ENCODE peak calls at places on chromosomes 2 and 18, in four cellular contexts. M is Peyer's patch, A is IMR-90, U is endothelial cell. J is an unnamed sample.

GRCh38 chr2:161651547-161651946 is 27.3 kb downstream of the SLC4A10 start:
- DNase-seq in A (no peak), M (peak), U (no peak), J (no peak)

GRCh38 chr2:240435457-240435954 is at the start of gene GPC1:
- DNase-seq in A (peak), U (peak), M (peak), J (peak)

GRCh38 chr2:26178746-26179436 is 6.0 kb downstream of the GAREM2 start:
- DNase-seq in A (no peak), U (no peak), M (peak), J (no peak)

GRCh38 chr2:236712304-236712703 is 142.7 kb downstream of the ACKR3 start:
- DNase-seq in U (no peak), A (peak), M (no peak), J (no peak)

GRCh38 chr2:115739574-115739973 is 1297.1 kb downstream of the DPP10 start:
- DNase-seq in A (no peak), U (peak), M (no peak), J (no peak)

GRCh38 chr2:240998706-240999000 is 235 bp downstream of the SNED1 start:
- DNase-seq in U (no peak), M (no peak), A (no peak), J (no peak)

GRCh38 chr2:69565431-69565839 is 78.1 kb downstream of the AAK1 start:
- DNase-seq in M (peak), A (no peak), U (peak), J (peak)

GRCh38 chr2:98569197-98569793 is 39.0 kb downstream of the COA5 start:
- DNase-seq in M (peak), U (peak), A (no peak), J (peak)

GRCh38 chr2:151437630-151438029 is 27.9 kb downstream of the RIF1 start:
- DNase-seq in M (no peak), A (peak), U (no peak), J (no peak)

GRCh38 chr2:1614564-1614963 is 129.8 kb downstream of the PXDN start:
- DNase-seq in M (peak), U (no peak), A (no peak), J (no peak)

GRCh38 chr2:160666677-160667061 is 173.1 kb upstream of the RBMS1 start:
- DNase-seq in U (no peak), M (no peak), A (no peak), J (no peak)

GRCh38 chr2:150878347-150878746 is 383.3 kb downstream of the RBM43 start:
- DNase-seq in A (peak), U (no peak), M (no peak), J (peak)

GRCh38 chr18:46622999-46623398 is 34.0 kb downstream of the LOXHD1 start:
- DNase-seq in A (peak), M (no peak), U (no peak), J (no peak)

GRCh38 chr2:55771612-55772011 is 78.0 kb upstream of the PNPT1 start:
- DNase-seq in U (no peak), A (peak), M (no peak), J (no peak)

GRCh38 chr2:174449033-174449432 is 37.8 kb downstream of the GPR155 start:
- DNase-seq in U (no peak), A (peak), M (no peak), J (no peak)

GRCh38 chr2:225056330-225057073 is 14.2 kb upstream of the DOCK10 start:
- DNase-seq in U (no peak), M (no peak), A (peak), J (peak)

GRCh38 chr2:122856696-122857095 is 1101.2 kb downstream of the TSN start:
- DNase-seq in U (no peak), A (no peak), M (no peak), J (no peak)

GRCh38 chr2:37871453-37872191 is 53.5 kb upstream of the RMDN2 start:
- DNase-seq in A (peak), M (no peak), U (no peak), J (no peak)

GRCh38 chr18:70221156-70221910 is 15.8 kb upstream of the RTTN start:
- DNase-seq in M (no peak), A (no peak), U (peak), J (no peak)

GRCh38 chr2:219737270-219737691 is 109.9 kb downstream of the SLC4A3 start:
- DNase-seq in A (peak), U (peak), M (no peak), J (no peak)

GRCh38 chr18:32160547-32160946 is 29.3 kb upstream of the MEP1B start:
- DNase-seq in M (peak), A (no peak), U (no peak), J (no peak)

GRCh38 chr2:132896073-132896472 is 226.1 kb upstream of the LYPD1 start:
- DNase-seq in M (no peak), A (no peak), U (no peak), J (no peak)

GRCh38 chr18:60543646-60544045 is 171.1 kb upstream of the MC4R start:
- DNase-seq in M (no peak), U (no peak), A (no peak), J (no peak)

GRCh38 chr2:148978026-148978685 is 60.3 kb upstream of the LYPD6B start:
- DNase-seq in A (no peak), U (no peak), M (no peak), J (no peak)

GRCh38 chr2:18898271-18898670 is 308.9 kb upstream of the NT5C1B start:
- DNase-seq in U (no peak), M (no peak), A (no peak), J (no peak)

GRCh38 chr2:234137400-234138014 is 87.0 kb downstream of the SPP2 start:
- DNase-seq in M (no peak), U (no peak), A (peak), J (no peak)

GRCh38 chr18:79396431-79397287 is 929 bp downstream of the NFATC1 start:
- DNase-seq in A (peak), U (peak), M (peak), J (peak)

GRCh38 chr2:45834372-45834771 is 182.9 kb downstream of the PRKCE start:
- DNase-seq in U (no peak), A (no peak), M (no peak), J (no peak)

GRCh38 chr2:126886201-126886905 is 12.3 kb upstream of the TEX51 start:
- DNase-seq in M (peak), U (peak), A (peak), J (peak)

GRCh38 chr18:33472554-33472953 is 32.0 kb upstream of the CCDC178 start:
- DNase-seq in A (no peak), U (no peak), M (no peak), J (no peak)

GRCh38 chr2:20224716-20225293 is at the start of gene SDC1:
- DNase-seq in A (peak), U (peak), M (no peak), J (no peak)

GRCh38 chr2:174013310-174013751 is 48.2 kb upstream of the SP3 start:
- DNase-seq in U (peak), A (no peak), M (no peak), J (no peak)

GRCh38 chr2:151040036-151040435 is 221.6 kb downstream of the RBM43 start:
- DNase-seq in M (no peak), A (peak), U (no peak), J (no peak)

GRCh38 chr18:46289931-46290330 is 185.7 kb downstream of the HAUS1 start:
- DNase-seq in M (no peak), U (no peak), A (no peak), J (no peak)

GRCh38 chr2:239727776-239728600 is 297.2 kb downstream of the NDUFA10 start:
- DNase-seq in A (no peak), M (peak), U (no peak), J (no peak)

GRCh38 chr2:231523451-231524266 is 6.6 kb downstream of the NMUR1 start:
- DNase-seq in U (no peak), A (no peak), M (no peak), J (peak)

GRCh38 chr2:195932-196331 is 67.9 kb downstream of the SH3YL1 start:
- DNase-seq in U (no peak), A (no peak), M (no peak), J (no peak)

GRCh38 chr2:161243312-161243711 is 64.9 kb upstream of the PSMD14 start:
- DNase-seq in U (no peak), M (no peak), A (no peak), J (peak)

GRCh38 chr2:20355131-20355530 is 4.5 kb upstream of the PUM2 start:
- DNase-seq in A (peak), U (no peak), M (no peak), J (no peak)

GRCh38 chr2:218320704-218321336 is 28.5 kb upstream of the TMBIM1 start:
- DNase-seq in M (no peak), A (no peak), U (no peak), J (no peak)

GRCh38 chr2:139791330-139791729 is 1011.1 kb upstream of the NXPH2 start:
- DNase-seq in U (no peak), A (no peak), M (no peak), J (no peak)

DNA sequence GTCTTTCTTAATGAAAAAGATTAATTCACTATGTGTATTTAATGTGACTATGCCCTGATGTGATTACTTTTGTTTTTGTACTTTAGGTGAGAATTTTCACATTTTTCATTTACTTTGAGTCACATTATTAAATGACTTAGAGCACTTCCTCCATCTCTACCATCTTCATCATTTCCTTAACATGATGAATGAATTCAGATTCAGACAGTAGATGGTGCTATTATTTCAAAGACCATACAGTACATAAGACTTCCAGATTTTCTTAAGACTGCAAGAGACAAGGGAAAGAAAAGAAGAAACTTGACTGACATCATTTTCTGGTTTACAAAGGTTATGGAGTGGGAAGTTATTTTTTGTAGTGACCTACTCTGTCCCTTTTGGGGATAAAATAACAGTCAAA is 1010.6 kb upstream of the NXPH2 start:
- DNase-seq in A (no peak), U (no peak), M (no peak), J (no peak)
- TF ChIP-seq CTCF in A (peak), U (no peak), M (peak), J (no peak)

DNA sequence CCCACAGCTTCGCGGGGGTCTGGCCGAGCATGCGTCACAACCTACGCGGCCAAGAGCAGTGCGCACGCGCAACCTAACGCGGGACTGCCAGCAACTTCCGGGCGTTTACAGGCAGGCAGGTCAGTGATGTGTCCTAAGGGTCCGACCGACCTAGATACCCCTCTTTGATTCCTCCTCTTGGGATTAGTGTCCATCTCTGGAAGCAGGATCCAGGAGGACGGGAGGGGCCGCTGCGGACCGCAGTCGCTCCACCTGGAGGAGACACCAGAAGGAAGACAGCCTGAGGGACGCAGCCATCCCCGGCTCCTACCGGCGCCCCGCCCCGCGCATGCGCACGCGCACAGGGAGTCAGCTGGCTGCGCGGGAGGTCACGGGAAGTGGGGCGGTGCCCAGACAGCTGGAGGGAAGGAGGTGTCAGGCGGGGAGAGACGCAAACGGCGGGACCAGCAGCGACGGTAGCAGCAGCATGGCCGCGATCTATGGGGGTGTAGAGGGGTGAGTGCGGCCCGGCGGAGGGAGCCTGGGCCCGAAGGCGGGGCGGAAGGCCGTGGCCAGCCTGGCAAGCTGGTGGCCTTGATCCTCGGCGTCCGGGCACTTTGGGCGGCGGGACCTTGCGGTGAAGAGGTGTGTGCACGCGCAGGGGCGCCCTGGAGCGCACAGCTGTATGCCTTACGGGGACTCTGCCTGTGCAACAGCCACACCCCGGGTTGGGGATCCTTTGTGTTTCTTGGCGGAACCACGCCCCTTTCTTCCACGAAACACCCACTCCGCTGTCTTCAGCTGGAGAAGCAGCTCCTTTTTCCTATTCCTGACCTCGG is at the start of gene NAGK:
- DNase-seq in A (peak), M (peak), U (peak), J (peak)
- TF ChIP-seq CTCF in A (peak), M (peak), U (no peak), J (no peak)

DNA sequence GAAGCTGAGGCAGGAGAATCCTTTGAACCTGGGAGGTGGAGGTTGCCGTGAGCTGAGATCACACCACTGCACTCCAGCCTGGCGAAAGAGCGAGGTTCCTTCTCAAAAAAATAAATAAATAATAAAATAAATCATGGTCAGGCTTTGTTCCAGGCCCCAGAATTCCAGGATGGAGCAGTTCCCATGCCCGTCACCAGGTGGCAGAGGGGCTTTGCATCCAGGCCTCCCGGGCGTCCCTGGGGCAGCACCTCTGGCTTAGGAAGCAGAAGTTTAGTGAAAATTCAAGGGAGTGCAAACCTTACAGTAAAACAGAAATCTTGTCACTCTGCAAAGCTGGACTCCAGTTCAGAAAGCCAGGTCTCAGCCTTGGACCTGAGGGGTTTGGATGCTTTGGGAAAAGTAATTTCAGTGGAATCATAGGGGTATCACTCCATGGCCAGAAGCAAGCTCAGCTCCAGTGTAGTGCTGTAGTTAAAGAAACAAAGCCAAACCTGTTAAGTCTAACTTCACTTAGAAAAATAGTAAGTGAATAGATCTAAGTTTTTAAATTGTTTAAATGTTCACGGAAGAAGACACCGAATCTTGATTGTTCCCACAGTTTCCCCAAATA is 512.7 kb downstream of the CMPK2 start:
- DNase-seq in A (peak), U (peak), M (peak), J (peak)
- TF ChIP-seq CTCF in A (peak), U (peak), M (peak), J (no peak)

GRCh38 chr2:227817940-227818568 is 4.4 kb downstream of the CCL20 start:
- DNase-seq in A (peak), M (peak), U (no peak), J (peak)
- TF ChIP-seq CTCF in A (peak), M (no peak), U (no peak), J (no peak)

GRCh38 chr2:179595284-179595683 is 266.1 kb downstream of the ZNF385B start:
- DNase-seq in M (no peak), A (no peak), U (peak), J (no peak)
- TF ChIP-seq CTCF in M (no peak), A (peak), U (no peak), J (no peak)

GRCh38 chr18:7568426-7568825 is 1.3 kb downstream of the PTPRM start:
- DNase-seq in U (peak), A (peak), M (no peak), J (peak)
- TF ChIP-seq CTCF in U (peak), A (no peak), M (no peak), J (no peak)

DNA sequence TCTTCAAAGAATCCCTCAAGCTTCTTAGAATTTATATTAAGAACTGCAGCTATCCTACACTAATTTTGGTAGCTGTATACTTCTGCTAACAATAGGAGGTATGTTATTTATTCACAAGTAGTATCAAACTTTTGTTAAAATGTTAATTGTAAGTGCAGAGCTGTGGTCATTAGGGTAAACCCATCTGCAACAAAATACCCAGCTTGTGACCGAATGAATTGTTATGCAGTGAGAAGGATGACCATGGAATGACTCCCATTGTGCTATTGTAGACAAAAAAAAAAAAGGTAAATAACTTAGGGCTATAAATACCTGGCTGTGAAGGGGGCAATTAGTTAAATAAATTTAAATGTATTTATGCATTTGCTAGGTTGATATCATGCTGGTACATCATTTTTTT is 186.1 kb downstream of the ADCYAP1 start:
- DNase-seq in U (no peak), M (no peak), A (no peak), J (no peak)
- TF ChIP-seq CTCF in U (no peak), M (no peak), A (no peak), J (no peak)

DNA sequence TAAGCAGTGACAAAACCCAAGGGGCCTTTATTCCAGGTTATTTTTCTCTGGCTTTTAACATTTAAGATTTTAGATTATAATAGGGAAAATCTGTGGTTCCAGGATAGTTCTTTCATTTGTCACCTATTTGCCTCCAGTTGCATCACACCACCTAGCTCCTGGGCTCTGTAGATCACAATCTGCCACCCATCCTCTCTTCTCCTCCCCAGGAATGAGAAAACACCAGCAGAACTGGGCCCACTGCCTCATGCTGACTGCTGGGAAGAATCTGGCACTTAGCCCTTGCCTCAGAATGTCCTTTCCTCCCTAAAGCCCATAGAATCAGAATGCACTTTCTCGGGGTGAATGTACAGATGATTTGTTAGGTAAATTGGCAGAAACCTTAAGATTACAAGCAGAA is 72.4 kb downstream of the LRRC30 start:
- DNase-seq in M (no peak), U (no peak), A (no peak), J (no peak)
- TF ChIP-seq CTCF in M (no peak), U (no peak), A (no peak), J (no peak)